ENCODE peak calls at places on chromosomes 16 and 17, in four cellular contexts. W is stimulated activated CD4-positive, alpha-beta T cell treated with anti-CD3 and anti-CD28 coated beads, Interleukin-1b, Interleukin-23, amount 100 ng/mL, for 24 hours; Y is GM20000; U is anterior cingulate cortex. B is an unnamed sample.

GRCh38 chr17:35345926-35346771 is 27.3 kb downstream of the SLFN11 start:
- DNase-seq in Y (no peak), U (no peak), W (no peak), B (peak; percentile 20)

GRCh38 chr16:55323637-55324490 is at the start of gene IRX6:
- DNase-seq in U (no peak), W (no peak), Y (peak; percentile 50), B (no peak)

GRCh38 chr16:12868169-12868568 is 33.2 kb upstream of the SHISA9 start:
- DNase-seq in Y (no peak), W (no peak), U (no peak), B (no peak)

GRCh38 chr17:63071797-63072196 is 105.8 kb downstream of the TANC2 start:
- DNase-seq in Y (no peak), W (no peak), U (no peak), B (no peak)

GRCh38 chr16:6362321-6362720 is 970.3 kb upstream of the RBFOX1 start:
- DNase-seq in Y (no peak), U (no peak), W (no peak), B (no peak)

GRCh38 chr16:89945654-89946053 is 2.9 kb upstream of the DEF8 start:
- DNase-seq in U (no peak), W (no peak), Y (no peak), B (no peak)

GRCh38 chr16:21265104-21265825 is 12.8 kb downstream of the CRYM start:
- DNase-seq in W (no peak), U (no peak), Y (no peak), B (no peak)

GRCh38 chr16:24839347-24839972 is 6.3 kb upstream of the SLC5A11 start:
- DNase-seq in W (no peak), Y (no peak), U (no peak), B (no peak)

GRCh38 chr17:45660474-45660873 is 123.6 kb upstream of the CRHR1 start:
- DNase-seq in U (no peak), Y (no peak), W (no peak), B (no peak)

GRCh38 chr17:44539664-44540063 is 17.6 kb upstream of the FZD2 start:
- DNase-seq in Y (no peak), W (no peak), U (no peak), B (no peak)

GRCh38 chr17:50593321-50593720 is 32.8 kb downstream of the CACNA1G start:
- DNase-seq in Y (no peak), W (no peak), U (no peak), B (no peak)

GRCh38 chr16:28189237-28189636 is 22.5 kb downstream of the XPO6 start:
- DNase-seq in W (no peak), Y (no peak), U (no peak), B (no peak)

GRCh38 chr17:5694507-5694906 is 110.2 kb upstream of the NLRP1 start:
- DNase-seq in Y (no peak), W (no peak), U (no peak), B (no peak)

GRCh38 chr17:77465358-77466041 is 324.7 kb downstream of the SEC14L1 start:
- DNase-seq in Y (peak; percentile 87), U (no peak), W (peak; percentile 48), B (no peak)

GRCh38 chr17:3959295-3959899 is 4.8 kb downstream of the ATP2A3 start:
- DNase-seq in Y (no peak), U (no peak), W (no peak), B (no peak)

GRCh38 chr17:50259484-50260324 is 14.6 kb upstream of the TMEM92 start:
- DNase-seq in W (no peak), Y (no peak), U (no peak), B (no peak)

GRCh38 chr17:78476973-78477372 is 98.5 kb downstream of the PGS1 start:
- DNase-seq in Y (no peak), U (no peak), W (no peak), B (no peak)

GRCh38 chr16:75256059-75256870 is 4.8 kb upstream of the BCAR1 start:
- DNase-seq in Y (no peak), W (no peak), U (no peak), B (no peak)

GRCh38 chr16:89246383-89246902 is 28.9 kb downstream of the ZNF778 start:
- DNase-seq in U (no peak), W (no peak), Y (no peak), B (no peak)

GRCh38 chr17:74325743-74326379 is at the start of gene KIF19:
- DNase-seq in W (peak; percentile 23), Y (peak; percentile 92), U (no peak), B (no peak)

GRCh38 chr16:27922433-27922832 is 141.1 kb downstream of the GSG1L start:
- DNase-seq in U (no peak), Y (no peak), W (no peak), B (no peak)

GRCh38 chr16:58515125-58515870 is at the start of gene SETD6:
- DNase-seq in Y (peak; percentile 93), W (peak; percentile 47), U (peak; percentile 62), B (peak; percentile 75)

GRCh38 chr16:84312783-84313382 is 18.2 kb downstream of the WFDC1 start:
- DNase-seq in U (no peak), Y (no peak), W (no peak), B (no peak)

GRCh38 chr17:48728232-48729231 is at the start of gene HOXB13:
- DNase-seq in U (no peak), W (no peak), Y (no peak), B (no peak)

GRCh38 chr16:87416826-87417471 is 24.8 kb downstream of the MAP1LC3B start:
- DNase-seq in U (no peak), W (no peak), Y (peak; percentile 61), B (no peak)

GRCh38 chr16:648071-648785 is 937 bp upstream of the WDR90 start:
- DNase-seq in U (no peak), W (no peak), Y (peak; percentile 83), B (no peak)

GRCh38 chr17:60093694-60094093 is 15.0 kb upstream of the HEATR6 start:
- DNase-seq in W (no peak), Y (no peak), U (no peak), B (no peak)

GRCh38 chr16:83171396-83171795 is 544.6 kb downstream of the CDH13 start:
- DNase-seq in U (no peak), W (no peak), Y (no peak), B (no peak)

GRCh38 chr16:14462811-14463210 is 167.2 kb downstream of the PARN start:
- DNase-seq in Y (no peak), W (no peak), U (no peak), B (no peak)

GRCh38 chr16:78291642-78292041 is 192.2 kb downstream of the WWOX start:
- DNase-seq in Y (no peak), U (no peak), W (no peak), B (no peak)

GRCh38 chr17:55228683-55229192 is 36.0 kb upstream of the HLF start:
- DNase-seq in Y (no peak), U (no peak), W (no peak), B (no peak)

GRCh38 chr17:54353789-54354525 is 531.2 kb downstream of the KIF2B start:
- DNase-seq in W (no peak), Y (no peak), U (no peak), B (no peak)

GRCh38 chr16:81457326-81458133 is 12.9 kb downstream of the CMIP start:
- DNase-seq in U (no peak), W (no peak), Y (no peak), B (no peak)